ENCODE peak calls at places on chromosome 19, in seven cellular contexts. T is IMR-90, I is ascending aorta, G is Calu3, M is heart left ventricle, V is stomach, S is AG09319. X is an unnamed sample.

GRCh38 chr19:55441692-55442321 is 1.3 kb downstream of the SHISA7 start:
- DNase-seq in G (peak; percentile 44), T (no peak), V (no peak), M (no peak), I (no peak), S (no peak), X (no peak)

GRCh38 chr19:16825312-16826168 is 3.7 kb upstream of the SIN3B start:
- DNase-seq in M (peak; percentile 76), V (peak; percentile 53), I (no peak), S (peak; percentile 46), G (peak; percentile 15), T (peak; percentile 63), X (peak; percentile 29)

GRCh38 chr19:8302357-8302691 is 5.8 kb downstream of the CD320 start:
- DNase-seq in G (no peak), T (no peak), V (peak; percentile 27), M (peak; percentile 76), I (no peak), S (no peak), X (peak; percentile 21)

GRCh38 chr19:5447700-5448311 is 7.4 kb upstream of the ZNRF4 start:
- DNase-seq in I (no peak), T (no peak), V (no peak), M (no peak), S (no peak), G (no peak), X (no peak)

GRCh38 chr19:11096210-11096841 is 7.1 kb downstream of the LDLR start:
- DNase-seq in M (peak; percentile 76), I (no peak), S (peak; percentile 87), G (no peak), V (no peak), T (peak; percentile 47), X (no peak)

GRCh38 chr19:47461876-47462275 is 9.8 kb downstream of the SLC8A2 start:
- DNase-seq in M (no peak), G (no peak), I (no peak), S (no peak), V (no peak), T (no peak), X (no peak)

GRCh38 chr19:55777528-55777927 is 8.6 kb downstream of the RFPL4AL1 start:
- DNase-seq in I (no peak), S (no peak), T (no peak), V (no peak), M (no peak), G (peak; percentile 17), X (no peak)

GRCh38 chr19:13848811-13849241 is 28.1 kb upstream of the NANOS3 start:
- DNase-seq in V (no peak), I (no peak), T (no peak), S (no peak), M (peak; percentile 23), G (no peak), X (no peak)

GRCh38 chr19:48330012-48330681 is 4.8 kb downstream of the EMP3 start:
- DNase-seq in I (no peak), G (peak; percentile 91), T (no peak), S (no peak), M (peak; percentile 83), V (peak; percentile 86), X (no peak)

GRCh38 chr19:46218160-46218559 is 11.4 kb upstream of the IGFL1 start:
- DNase-seq in M (no peak), G (peak; percentile 66), V (no peak), S (no peak), T (peak; percentile 6), I (no peak), X (no peak)

GRCh38 chr19:39996218-39996810 is 546 bp upstream of the ZNF546 start:
- DNase-seq in S (peak; percentile 5), M (no peak), T (peak; percentile 70), V (no peak), I (no peak), G (peak; percentile 43), X (no peak)

GRCh38 chr19:18610245-18610555 is 2.5 kb upstream of the TMEM59L start:
- DNase-seq in V (no peak), I (no peak), G (no peak), T (no peak), S (no peak), M (no peak), X (no peak)

GRCh38 chr19:15479391-15480345 is at the start of gene PGLYRP2:
- DNase-seq in I (no peak), V (peak; percentile 64), S (no peak), G (peak; percentile 42), T (no peak), M (no peak), X (no peak)

GRCh38 chr19:24141612-24142011 is 54.6 kb downstream of the ZNF254 start:
- DNase-seq in I (no peak), V (no peak), M (no peak), G (no peak), S (no peak), T (no peak), X (no peak)

GRCh38 chr19:9406798-9407352 is 28.5 kb downstream of the ZNF266 start:
- DNase-seq in G (no peak), I (peak; percentile 21), T (peak; percentile 92), M (peak; percentile 94), V (peak; percentile 32), S (peak; percentile 65), X (peak; percentile 23)

GRCh38 chr19:38710928-38711725 is 33.1 kb downstream of the CAPN12 start:
- DNase-seq in M (peak; percentile 72), T (no peak), V (no peak), G (no peak), I (no peak), S (no peak), X (no peak)

GRCh38 chr19:37932985-37933953 is 26.3 kb downstream of the SIPA1L3 start:
- DNase-seq in M (no peak), I (no peak), G (peak; percentile 83), T (peak; percentile 61), S (no peak), V (peak; percentile 60), X (no peak)

GRCh38 chr19:51690359-51691121 is 2.6 kb upstream of the SPACA6 start:
- DNase-seq in S (no peak), V (peak; percentile 58), G (peak; percentile 75), I (no peak), M (peak; percentile 76), T (peak; percentile 68), X (no peak)

DNA sequence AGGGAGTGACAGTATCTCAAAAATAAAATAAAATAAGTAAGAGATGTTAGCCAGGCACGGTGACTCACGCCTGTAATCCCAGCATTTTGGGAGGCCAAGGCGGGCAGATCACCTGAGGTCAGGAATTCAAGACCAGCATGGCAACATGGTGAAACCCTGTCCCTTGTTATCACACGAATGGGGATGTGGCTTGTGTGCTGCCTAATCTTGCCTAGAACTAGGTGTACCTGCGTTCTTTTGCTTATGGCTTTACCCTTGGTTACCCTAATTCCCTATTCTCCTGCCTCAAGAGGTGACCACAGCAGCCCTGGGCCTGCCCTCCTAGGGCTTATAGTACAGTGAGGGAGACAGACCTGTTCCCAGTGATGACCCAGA is 6.3 kb upstream of the PVR start:
- DNase-seq in T (no peak), I (no peak), M (no peak), V (no peak), S (no peak), G (no peak), X (no peak)
- TF ChIP-seq CTCF in T (no peak), I (no peak), M (no peak), V (no peak), S (no peak), G (no peak), X (no peak)

GRCh38 chr19:41263850-41264580 is at the start of gene HNRNPUL1:
- DNase-seq in M (peak; percentile 99), V (peak; percentile 98), T (peak; percentile 100), G (peak; percentile 99), I (peak; percentile 97), S (peak; percentile 100), X (peak; percentile 97)
- TF ChIP-seq CTCF in M (no peak), V (no peak), T (peak; percentile 22), G (no peak), I (peak; percentile 25), S (peak; percentile 28), X (no peak)

GRCh38 chr19:6733338-6734095 is 3.9 kb downstream of the GPR108 start:
- DNase-seq in I (no peak), V (no peak), M (no peak), G (no peak), S (no peak), T (no peak), X (no peak)
- TF ChIP-seq CTCF in I (peak; percentile 29), V (no peak), M (peak; percentile 24), G (no peak), S (peak; percentile 24), T (peak; percentile 20), X (no peak)

DNA sequence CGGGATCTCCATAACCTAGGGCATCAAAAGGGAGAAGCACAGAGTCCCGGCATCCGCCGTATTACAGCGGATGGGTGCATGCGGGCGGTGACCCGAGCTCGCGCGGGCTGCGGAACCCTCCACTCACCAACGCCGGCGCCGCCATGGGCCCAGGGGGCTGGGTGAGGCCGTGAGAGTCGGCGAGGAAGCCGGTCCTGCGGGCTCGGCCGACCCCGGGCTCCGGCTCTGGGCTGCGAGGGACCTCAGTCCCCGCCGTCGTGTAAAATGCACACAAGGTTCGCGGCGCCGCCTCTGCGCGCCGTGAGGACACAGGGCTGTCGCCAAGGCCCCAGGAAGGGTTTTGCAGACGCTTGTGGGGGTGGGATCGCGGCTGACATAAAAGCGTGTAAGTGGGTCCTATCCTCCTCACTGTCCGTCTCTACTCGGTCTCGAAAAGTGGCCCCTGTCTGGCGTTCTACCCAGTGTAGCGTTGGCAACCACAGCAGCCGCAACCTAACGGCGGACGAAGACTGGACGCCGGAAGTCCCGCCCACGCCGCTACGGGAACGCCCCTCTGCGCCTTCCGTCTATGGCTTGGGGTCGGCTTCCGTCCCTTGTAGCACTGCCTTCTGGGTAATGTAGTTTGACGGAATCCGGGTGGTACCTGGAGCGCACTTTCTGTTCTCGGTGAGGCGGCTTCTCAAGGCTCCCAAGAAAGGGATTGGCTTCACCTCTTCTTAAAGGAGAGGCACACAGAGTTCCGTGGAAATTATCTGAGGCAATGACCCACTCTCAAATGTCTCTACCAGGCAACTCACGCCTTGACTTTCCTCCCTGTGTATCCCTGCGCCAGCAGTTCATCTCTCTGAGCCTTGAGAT is at the start of gene ZNF599:
- DNase-seq in V (peak; percentile 91), I (peak; percentile 57), S (peak; percentile 43), M (peak; percentile 93), T (peak; percentile 86), G (peak; percentile 94), X (peak; percentile 60)
- TF ChIP-seq CTCF in V (no peak), I (no peak), S (no peak), M (no peak), T (no peak), G (no peak), X (no peak)